ENCODE peak calls at places on chromosomes 2 and 18, in six cellular contexts. U is aorta; F is effector CD4-positive, alpha-beta T cell; M is GM12865; Z is CD4-positive, alpha-beta T cell; C is OCI-LY7. I is an unnamed sample.

GRCh38 chr2:180125245-180125962 is 118.3 kb upstream of the CWC22 start:
- DNase-seq in M (peak; percentile 65), Z (peak; percentile 22), C (peak; percentile 63), F (peak; percentile 10), U (peak; percentile 73), I (peak; percentile 73)

GRCh38 chr2:64905338-64906024 is 83.7 kb upstream of the SLC1A4 start:
- DNase-seq in U (no peak), F (no peak), M (peak; percentile 37), C (peak; percentile 67), Z (no peak), I (no peak)

GRCh38 chr2:204207851-204208250 is 271.3 kb downstream of the ICOS start:
- DNase-seq in U (no peak), F (no peak), M (no peak), C (no peak), Z (no peak), I (no peak)

GRCh38 chr2:136247204-136247990 is 129.4 kb upstream of the CXCR4 start:
- DNase-seq in Z (no peak), C (no peak), U (peak; percentile 78), F (no peak), M (no peak), I (no peak)

GRCh38 chr2:28102455-28102874 is 211.9 kb downstream of the BABAM2 start:
- DNase-seq in U (no peak), Z (no peak), F (no peak), M (no peak), C (no peak), I (no peak)

GRCh38 chr18:10122116-10122515 is 208.3 kb downstream of the VAPA start:
- DNase-seq in C (no peak), Z (no peak), M (no peak), U (no peak), F (no peak), I (no peak)

GRCh38 chr2:74439373-74440004 is 2.2 kb downstream of the RTKN start:
- DNase-seq in Z (no peak), C (no peak), U (peak; percentile 36), F (no peak), M (no peak), I (no peak)

GRCh38 chr2:158359846-158360245 is 96.7 kb downstream of the CCDC148 start:
- DNase-seq in Z (no peak), F (no peak), M (peak; percentile 52), C (no peak), U (no peak), I (no peak)

GRCh38 chr18:43596106-43596712 is 318.9 kb upstream of the SYT4 start:
- DNase-seq in M (peak; percentile 30), U (no peak), F (no peak), Z (no peak), C (peak; percentile 14), I (no peak)

GRCh38 chr18:59460060-59460395 is 101.0 kb upstream of the LMAN1 start:
- DNase-seq in U (no peak), F (no peak), C (no peak), Z (no peak), M (no peak), I (no peak)

GRCh38 chr2:63488118-63488713 is 100.1 kb downstream of the WDPCP start:
- DNase-seq in U (no peak), F (no peak), C (no peak), M (peak; percentile 44), Z (no peak), I (no peak)

GRCh38 chr2:74138952-74139323 is 8.8 kb downstream of the BOLA3 start:
- DNase-seq in C (no peak), M (no peak), U (no peak), F (no peak), Z (no peak), I (no peak)